ENCODE peak calls at places on chromosomes 1 and 21, in nine cellular contexts. J is endothelial cell of umbilical vein, O is stomach, H is GM12891, I is GM23338, R is K562, T is esophagus muscularis mucosa, D is transverse colon, Y is H1. K is an unnamed sample.

GRCh38 chr21:43913928-43914327 is 48.9 kb downstream of the AGPAT3 start:
- DNase-seq in J (no peak), H (no peak), T (no peak), D (no peak), Y (no peak), O (no peak), I (no peak), R (peak), K (no peak)

GRCh38 chr1:213443415-213443814 is 392.4 kb downstream of the RPS6KC1 start:
- DNase-seq in Y (no peak), T (peak), D (no peak), I (no peak), R (no peak), O (no peak), J (no peak), H (no peak), K (no peak)

GRCh38 chr1:181989521-181989920 is 72.0 kb downstream of the ZNF648 start:
- DNase-seq in I (no peak), R (no peak), O (no peak), H (no peak), J (no peak), D (no peak), T (no peak), Y (no peak), K (no peak)

GRCh38 chr1:168234846-168235547 is 9.2 kb downstream of the SFT2D2 start:
- DNase-seq in D (no peak), I (peak), Y (no peak), O (no peak), J (peak), T (peak), H (peak), R (peak), K (no peak)

GRCh38 chr1:916173-917075 is 7.3 kb upstream of the SAMD11 start:
- DNase-seq in O (peak), T (no peak), I (no peak), R (no peak), H (no peak), Y (no peak), D (no peak), J (no peak), K (no peak)

GRCh38 chr1:109307363-109308021 is 681 bp upstream of the MYBPHL start:
- DNase-seq in T (no peak), J (no peak), Y (no peak), I (no peak), R (peak), D (no peak), O (no peak), H (no peak), K (no peak)

GRCh38 chr1:118294817-118295486 is 109.9 kb upstream of the SPAG17 start:
- DNase-seq in Y (no peak), I (no peak), J (no peak), H (no peak), D (no peak), O (no peak), R (no peak), T (no peak), K (no peak)

GRCh38 chr1:246595146-246595545 is 28.9 kb downstream of the CNST start:
- DNase-seq in O (no peak), D (no peak), T (no peak), Y (no peak), J (no peak), R (no peak), I (no peak), H (no peak), K (no peak)

GRCh38 chr1:54857741-54858665 is 29.0 kb downstream of the DHCR24 start:
- DNase-seq in J (no peak), I (no peak), O (peak), Y (no peak), D (no peak), T (no peak), R (no peak), H (no peak), K (no peak)

GRCh38 chr1:93776728-93777127 is 95.1 kb upstream of the BCAR3 start:
- DNase-seq in Y (peak), D (no peak), I (no peak), R (no peak), H (no peak), O (no peak), J (no peak), T (peak), K (no peak)

GRCh38 chr1:226737819-226738420 is 1.2 kb downstream of the ITPKB start:
- DNase-seq in J (peak), T (peak), H (no peak), Y (peak), O (peak), R (no peak), I (peak), D (peak), K (peak)

GRCh38 chr1:188822248-188822647 is 1655.4 kb downstream of the BRINP3 start:
- DNase-seq in J (peak), H (no peak), I (peak), Y (no peak), D (no peak), R (no peak), T (no peak), O (no peak), K (no peak)

GRCh38 chr1:160351629-160352028 is 8.4 kb downstream of the NCSTN start:
- DNase-seq in T (no peak), D (no peak), H (no peak), O (no peak), J (no peak), R (no peak), I (no peak), Y (no peak), K (no peak)

GRCh38 chr1:225441314-225442119 is 13.7 kb upstream of the LBR start:
- DNase-seq in J (no peak), H (no peak), Y (no peak), D (peak), R (no peak), T (no peak), I (no peak), O (no peak), K (no peak)

GRCh38 chr1:15418811-15419515 is 9.3 kb downstream of the EFHD2 start:
- DNase-seq in R (no peak), I (no peak), Y (no peak), D (no peak), T (no peak), H (no peak), J (peak), O (peak), K (no peak)

GRCh38 chr1:19894218-19894617 is 12.0 kb downstream of the OTUD3 start:
- DNase-seq in R (no peak), O (no peak), I (no peak), Y (no peak), H (no peak), D (no peak), J (peak), T (no peak), K (no peak)

GRCh38 chr1:29802181-29803068 is 566.1 kb downstream of the PTPRU start:
- DNase-seq in O (peak), H (no peak), T (peak), Y (peak), R (no peak), D (no peak), I (no peak), J (no peak), K (no peak)

GRCh38 chr21:36860736-36861594 is 105.5 kb downstream of the HLCS start:
- DNase-seq in Y (no peak), D (no peak), I (no peak), J (peak), T (no peak), R (peak), O (no peak), H (no peak), K (no peak)

GRCh38 chr21:42636535-42636914 is 16.9 kb upstream of the PDE9A start:
- DNase-seq in Y (no peak), O (no peak), T (no peak), H (no peak), D (no peak), I (no peak), J (no peak), R (no peak), K (no peak)

GRCh38 chr1:185059950-185060571 is 14.7 kb downstream of the RNF2 start:
- DNase-seq in I (no peak), D (no peak), T (no peak), H (no peak), Y (no peak), J (no peak), O (no peak), R (no peak), K (no peak)

GRCh38 chr1:87203890-87204289 is 124.8 kb upstream of the LMO4 start:
- DNase-seq in R (no peak), O (no peak), D (no peak), I (no peak), J (no peak), H (no peak), Y (no peak), T (peak), K (no peak)

GRCh38 chr1:118920124-118920675 is 67.9 kb downstream of the TBX15 start:
- DNase-seq in Y (no peak), H (no peak), R (no peak), O (no peak), J (no peak), T (no peak), D (no peak), I (peak), K (no peak)

GRCh38 chr1:17661546-17662157 is 93.5 kb upstream of the ACTL8 start:
- DNase-seq in H (peak), D (peak), R (peak), J (peak), I (peak), T (no peak), O (peak), Y (peak), K (peak)

GRCh38 chr1:201557572-201557958 is 18.6 kb downstream of the NAV1 start:
- DNase-seq in D (no peak), Y (no peak), J (peak), R (no peak), I (no peak), O (no peak), H (no peak), T (no peak), K (no peak)

GRCh38 chr1:201561604-201562003 is 22.7 kb downstream of the NAV1 start:
- DNase-seq in O (no peak), D (no peak), Y (no peak), H (no peak), T (no peak), R (no peak), I (no peak), J (no peak), K (no peak)

GRCh38 chr1:201561195-201561564 is 22.3 kb downstream of the NAV1 start:
- DNase-seq in T (no peak), H (no peak), R (no peak), I (no peak), D (no peak), Y (no peak), J (no peak), O (no peak), K (no peak)

GRCh38 chr1:201560328-201561194 is 21.6 kb downstream of the NAV1 start:
- DNase-seq in Y (no peak), I (no peak), D (no peak), H (no peak), J (no peak), R (no peak), O (no peak), T (no peak), K (no peak)

GRCh38 chr1:201559679-201560162 is 20.8 kb downstream of the NAV1 start:
- DNase-seq in T (no peak), D (peak), Y (peak), H (peak), J (peak), R (peak), O (peak), I (peak), K (peak)
- TF ChIP-seq POLR2AphosphoS5 in T (no peak), D (no peak), Y (no peak), H (no peak), J (no peak), R (no peak), O (peak), I (no peak), K (peak)

GRCh38 chr1:232009741-232010140 is 383.2 kb downstream of the DISC1 start:
- DNase-seq in H (no peak), R (no peak), D (no peak), Y (no peak), I (no peak), T (no peak), O (no peak), J (peak), K (no peak)

GRCh38 chr1:232016636-232017035 is 390.0 kb downstream of the DISC1 start:
- DNase-seq in Y (no peak), T (no peak), I (no peak), R (no peak), O (no peak), J (no peak), H (no peak), D (no peak), K (no peak)

GRCh38 chr1:232014941-232015340 is 388.4 kb downstream of the DISC1 start:
- DNase-seq in I (no peak), R (no peak), T (no peak), H (no peak), O (no peak), Y (no peak), J (no peak), D (no peak), K (no peak)

GRCh38 chr1:232011961-232012360 is 385.4 kb downstream of the DISC1 start:
- DNase-seq in H (no peak), D (no peak), J (no peak), Y (no peak), I (no peak), R (no peak), T (no peak), O (no peak), K (no peak)

GRCh38 chr1:232012773-232013386 is 386.3 kb downstream of the DISC1 start:
- DNase-seq in Y (no peak), D (peak), H (no peak), R (no peak), T (no peak), J (peak), I (no peak), O (no peak), K (no peak)
- TF ChIP-seq POLR2AphosphoS5 in Y (no peak), D (peak), H (no peak), R (no peak), T (no peak), J (no peak), I (no peak), O (peak), K (no peak)

DNA sequence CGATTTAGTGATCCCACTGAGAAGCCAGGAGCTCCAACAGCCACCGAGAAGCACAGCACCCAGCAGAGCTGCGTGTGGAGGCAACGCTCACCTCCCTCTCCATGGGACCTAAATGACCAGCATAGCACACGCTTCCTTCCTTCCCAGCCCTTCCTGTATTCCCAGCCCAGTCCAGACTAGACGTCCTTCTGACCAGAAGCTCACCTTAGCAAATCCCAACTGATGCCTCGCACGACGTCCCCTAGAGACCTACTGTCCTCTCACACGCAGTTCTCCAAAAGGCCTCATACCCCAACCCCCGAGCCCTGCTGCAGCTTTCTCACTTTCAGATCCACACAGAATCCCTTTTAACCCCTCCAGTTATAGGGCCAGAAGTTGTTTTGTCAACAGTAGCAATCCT is 132.4 kb downstream of the SLC45A1 start:
- DNase-seq in R (no peak), J (no peak), H (no peak), Y (no peak), D (no peak), T (no peak), I (no peak), O (no peak), K (no peak)
- TF ChIP-seq POLR2AphosphoS5 in R (no peak), J (no peak), H (no peak), Y (no peak), D (no peak), T (no peak), I (no peak), O (no peak), K (no peak)

DNA sequence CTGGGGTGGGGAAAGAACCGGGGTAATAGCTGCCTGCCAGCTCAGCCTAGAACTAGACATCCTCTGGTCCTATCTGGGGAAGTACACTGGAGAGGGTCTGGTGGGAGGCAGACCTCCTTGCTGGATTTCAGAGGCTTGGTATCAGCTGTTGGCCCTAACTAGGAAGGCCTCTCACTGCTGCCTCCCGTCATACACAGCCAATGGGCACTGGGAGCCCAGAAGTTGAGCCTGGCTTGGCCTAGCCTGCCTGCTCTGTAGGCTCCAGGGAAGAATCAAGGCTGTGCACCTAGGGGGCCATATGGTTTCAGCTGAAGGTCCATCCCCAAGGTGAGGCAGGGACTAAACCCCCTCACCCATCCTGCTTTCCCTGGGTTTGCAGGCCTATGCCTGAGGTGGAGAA is 4.3 kb upstream of the MUTYH start:
- DNase-seq in H (no peak), Y (no peak), D (no peak), T (no peak), R (no peak), J (no peak), I (no peak), O (no peak), K (no peak)
- TF ChIP-seq POLR2AphosphoS5 in H (no peak), Y (peak), D (no peak), T (no peak), R (peak), J (no peak), I (no peak), O (no peak), K (no peak)

DNA sequence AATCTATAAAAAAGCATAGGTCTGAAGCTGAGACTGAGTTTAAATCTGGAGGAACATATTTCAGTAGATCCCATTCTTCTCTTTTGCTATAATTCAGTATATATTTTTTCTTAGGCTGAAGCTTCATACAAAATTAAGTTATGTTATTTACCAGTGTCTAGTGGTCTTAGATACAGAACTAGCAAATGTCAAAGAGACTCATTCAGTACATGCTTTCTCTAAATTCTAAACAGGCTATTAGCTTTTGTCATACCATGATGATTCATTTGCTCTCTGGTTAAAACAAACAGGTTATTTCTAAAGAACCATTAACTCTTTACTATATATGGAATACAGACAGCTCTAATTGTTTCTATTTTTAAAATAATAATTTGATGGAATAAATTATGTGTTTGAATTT is 1170.2 kb upstream of the PRMT6 start:
- DNase-seq in I (no peak), O (no peak), D (no peak), T (no peak), J (no peak), H (no peak), Y (no peak), R (no peak), K (no peak)
- TF ChIP-seq POLR2AphosphoS5 in I (no peak), O (no peak), D (no peak), T (no peak), J (no peak), H (no peak), Y (no peak), R (no peak), K (no peak)

GRCh38 chr1:158075078-158075477 is 81.6 kb downstream of the KIRREL1 start:
- DNase-seq in Y (no peak), H (no peak), R (no peak), I (no peak), D (no peak), J (no peak), O (no peak), T (no peak), K (no peak)

GRCh38 chr1:158076461-158076860 is 83.0 kb downstream of the KIRREL1 start:
- DNase-seq in T (no peak), R (no peak), J (no peak), H (no peak), Y (no peak), D (no peak), O (no peak), I (no peak), K (no peak)

GRCh38 chr1:158078569-158079080 is 85.2 kb downstream of the KIRREL1 start:
- DNase-seq in O (no peak), I (no peak), T (no peak), H (no peak), Y (no peak), D (no peak), J (no peak), R (no peak), K (no peak)

DNA sequence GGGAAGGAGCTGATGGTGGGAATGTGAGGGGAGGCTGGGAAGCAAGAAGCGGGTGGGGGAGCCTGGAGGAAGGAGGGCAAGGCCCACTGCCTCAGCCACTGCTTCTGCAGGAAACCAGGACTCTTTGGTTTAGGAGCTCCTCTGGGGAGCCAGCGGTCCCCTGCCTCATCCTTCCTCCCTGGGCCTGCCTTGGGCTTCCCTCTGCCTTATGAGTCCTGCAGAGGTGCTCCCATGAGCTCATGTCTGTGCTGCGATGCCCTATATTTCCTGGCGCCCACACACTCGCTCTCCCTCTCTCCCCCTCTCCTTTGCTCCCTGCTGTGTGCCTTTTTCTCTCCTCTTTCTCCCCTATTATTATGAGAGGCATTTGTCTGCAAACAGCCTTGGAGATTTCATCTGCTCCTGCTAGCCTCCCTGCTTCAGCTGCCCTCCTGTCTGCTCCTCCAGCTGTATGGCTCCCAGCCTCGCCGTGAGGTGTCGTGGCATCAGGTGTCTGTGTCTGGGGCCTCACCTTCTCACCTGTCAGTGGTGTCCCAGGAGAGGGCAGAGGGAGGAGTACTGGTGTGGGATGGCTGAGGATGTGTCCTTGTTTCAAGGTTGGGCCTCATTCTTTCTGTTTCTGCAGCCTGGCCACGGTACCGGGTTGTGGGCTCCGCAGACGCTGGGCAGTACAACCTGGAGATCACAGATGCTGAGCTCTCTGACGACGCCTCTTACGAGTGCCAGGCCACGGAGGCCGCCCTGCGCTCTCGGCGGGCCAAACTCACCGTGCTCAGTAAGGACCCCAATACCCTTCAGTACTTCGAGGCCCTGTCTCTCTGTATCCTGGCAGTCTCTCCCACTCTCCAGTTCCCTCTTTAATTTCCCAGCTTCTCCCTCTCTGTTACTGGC is 84.2 kb downstream of the KIRREL1 start:
- DNase-seq in Y (no peak), I (no peak), O (no peak), J (no peak), D (no peak), H (no peak), T (no peak), R (no peak), K (no peak)
- TF ChIP-seq POLR2AphosphoS5 in Y (no peak), I (no peak), O (no peak), J (no peak), D (no peak), H (no peak), T (no peak), R (no peak), K (no peak)

DNA sequence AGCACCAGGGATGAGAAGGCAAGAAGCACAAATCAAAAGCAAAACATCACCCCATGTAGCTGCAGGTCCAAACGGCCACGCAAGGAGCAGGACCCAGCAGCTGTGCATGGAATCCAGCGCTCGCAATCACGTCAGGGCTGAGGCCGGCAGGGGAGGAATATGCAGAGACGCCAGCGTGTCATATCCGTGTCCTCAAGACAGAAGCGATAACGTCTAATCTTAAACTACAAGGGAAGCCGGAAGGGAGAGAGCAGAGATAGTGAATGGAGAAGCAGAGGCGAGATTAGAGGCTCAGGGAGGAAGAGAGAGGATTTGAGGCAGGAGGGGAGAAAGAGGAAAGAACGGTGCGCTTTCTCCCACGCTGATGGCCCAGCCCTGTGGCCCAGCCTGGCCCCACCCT is 39.1 kb downstream of the FBXO2 start:
- DNase-seq in J (no peak), D (no peak), H (no peak), T (no peak), O (no peak), Y (no peak), R (peak), I (no peak), K (no peak)
- TF ChIP-seq POLR2AphosphoS5 in J (no peak), D (no peak), H (no peak), T (no peak), O (no peak), Y (no peak), R (no peak), I (no peak), K (no peak)